ENCODE peak calls at places on chromosomes 11 and 22, in nine cellular contexts. N is NCI-H526 treated with DMSO at 0.1 percent for 48 hours; A is M059J; V is CD8-positive, alpha-beta memory T cell; S is brain microvascular endothelial cell; R is nephron progenitor cell; J is tibial artery; B is astrocyte of the spinal cord; W is stimulated activated naive CD4-positive, alpha-beta T cell. F is an unnamed sample.

GRCh38 chr22:37848587-37849088 is 581 bp upstream of the EIF3L start:
- DNase-seq in W (peak; percentile 5), B (peak; percentile 25), S (no peak), A (no peak), R (no peak), N (no peak), V (no peak), J (no peak), F (peak; percentile 28)

GRCh38 chr11:76551400-76551799 is 106.6 kb downstream of the EMSY start:
- DNase-seq in N (no peak), A (no peak), W (no peak), R (no peak), J (no peak), B (peak; percentile 15), S (no peak), V (no peak), F (no peak)

GRCh38 chr22:37295946-37296345 is 13.6 kb downstream of the CYTH4 start:
- DNase-seq in R (no peak), S (no peak), B (no peak), V (no peak), A (no peak), N (no peak), J (no peak), W (no peak), F (no peak)

GRCh38 chr22:36352775-36353507 is 34.8 kb downstream of the MYH9 start:
- DNase-seq in S (peak; percentile 77), V (peak; percentile 86), R (no peak), W (peak; percentile 44), N (no peak), B (peak; percentile 93), J (peak; percentile 86), A (peak; percentile 65), F (peak; percentile 53)

GRCh38 chr11:104259121-104259610 is 95.2 kb upstream of the PDGFD start:
- DNase-seq in W (no peak), S (no peak), V (no peak), N (no peak), B (no peak), J (no peak), A (no peak), R (no peak), F (no peak)

GRCh38 chr11:111918390-111919256 is at the start of gene C11orf52:
- DNase-seq in B (peak; percentile 56), R (peak; percentile 57), V (no peak), A (no peak), W (no peak), J (no peak), S (no peak), N (peak; percentile 99), F (no peak)

GRCh38 chr11:120807414-120808150 is 216.3 kb upstream of the TBCEL start:
- DNase-seq in N (no peak), W (no peak), V (no peak), A (peak; percentile 96), S (peak; percentile 91), J (no peak), B (peak; percentile 95), R (no peak), F (no peak)

GRCh38 chr11:120398184-120398583 is 62.0 kb downstream of the ARHGEF12 start:
- DNase-seq in N (no peak), J (no peak), R (no peak), S (peak; percentile 39), W (no peak), A (peak; percentile 16), B (no peak), V (no peak), F (no peak)

GRCh38 chr22:44592466-44593180 is 94.6 kb upstream of the RTL6 start:
- DNase-seq in R (no peak), B (no peak), V (no peak), W (no peak), S (no peak), A (no peak), N (no peak), J (no peak), F (no peak)

GRCh38 chr22:23431337-23432072 is 148.6 kb downstream of the IGLL1 start:
- DNase-seq in B (peak; percentile 79), N (no peak), J (no peak), R (no peak), V (no peak), A (no peak), W (no peak), S (peak; percentile 40), F (no peak)

F was measured in activated naive CD8-positive, alpha-beta T cell treated with anti-CD3 and anti-CD28 coated beads, Interleukin-2, amount 50 U/mL, for 24 hours.